ENCODE peak calls at places on chromosomes 4 and X, in eight cellular contexts. S, V, G, T, X, R, Q and P are unnamed samples.

GRCh38 chrX:43836435-43837184 is 45.6 kb downstream of the MAOB start:
- DNase-seq in Q (no peak), T (no peak), G (peak), V (no peak), X (no peak), R (no peak), S (no peak), P (no peak)

GRCh38 chrX:111254896-111255693 is 15.2 kb downstream of the CAPN6 start:
- DNase-seq in G (no peak), T (no peak), X (no peak), S (no peak), Q (no peak), V (no peak), R (no peak), P (no peak)

GRCh38 chrX:127313638-127314037 is 494.1 kb downstream of the PRR32 start:
- DNase-seq in S (no peak), G (no peak), X (no peak), R (no peak), T (no peak), V (no peak), Q (no peak), P (no peak)

GRCh38 chrX:10619311-10620015 is 922 bp downstream of the MID1 start:
- DNase-seq in X (no peak), G (no peak), T (no peak), S (peak), Q (no peak), R (no peak), V (no peak), P (no peak)

GRCh38 chr4:532588-533317 is 33.7 kb downstream of the PIGG start:
- DNase-seq in X (no peak), V (no peak), S (peak), Q (no peak), T (no peak), G (no peak), R (no peak), P (no peak)

GRCh38 chrX:136030357-136031225 is 45.4 kb downstream of the SLC9A6 start:
- DNase-seq in X (no peak), R (no peak), V (no peak), Q (peak), G (no peak), T (peak), S (no peak), P (no peak)

GRCh38 chr4:1201851-1202525 is 29.6 kb upstream of the SPON2 start:
- DNase-seq in Q (no peak), R (peak), S (no peak), T (peak), X (peak), G (no peak), V (peak), P (no peak)

GRCh38 chr4:137967480-137968190 is 274.5 kb downstream of the SLC7A11 start:
- DNase-seq in T (no peak), S (no peak), X (no peak), Q (no peak), G (no peak), R (no peak), V (no peak), P (no peak)

GRCh38 chrX:3518870-3519269 is 172.4 kb upstream of the MXRA5 start:
- DNase-seq in V (no peak), R (no peak), T (no peak), Q (no peak), G (no peak), X (no peak), S (peak), P (no peak)

GRCh38 chr4:109912706-109913621 is at the start of gene EGF:
- DNase-seq in T (no peak), V (no peak), S (peak), X (no peak), R (no peak), Q (no peak), G (peak), P (no peak)

GRCh38 chr4:82524570-82525152 is 37.1 kb downstream of the TMEM150C start:
- DNase-seq in R (no peak), V (no peak), T (no peak), S (peak), Q (no peak), X (no peak), G (no peak), P (no peak)

GRCh38 chr4:24915121-24915922 is 2.5 kb upstream of the CCDC149 start:
- DNase-seq in V (no peak), X (no peak), Q (no peak), R (no peak), G (no peak), S (peak), T (no peak), P (no peak)

GRCh38 chr4:102616661-102617060 is 115.5 kb downstream of the NFKB1 start:
- DNase-seq in Q (no peak), S (no peak), V (no peak), G (no peak), T (no peak), R (no peak), X (no peak), P (no peak)

GRCh38 chrX:10897768-10898167 is 213.4 kb upstream of the HCCS start:
- DNase-seq in T (no peak), R (no peak), S (peak), Q (no peak), V (no peak), G (no peak), X (no peak), P (no peak)

GRCh38 chr4:2812985-2813384 is 20.1 kb downstream of the SH3BP2 start:
- DNase-seq in V (no peak), G (no peak), R (no peak), T (no peak), S (no peak), X (no peak), Q (no peak), P (no peak)

GRCh38 chr4:74109116-74109791 is 10.3 kb upstream of the CXCL2 start:
- DNase-seq in R (no peak), T (no peak), Q (peak), X (no peak), G (no peak), V (no peak), S (peak), P (no peak)

GRCh38 chr4:6893449-6894085 is 16.1 kb upstream of the TBC1D14 start:
- DNase-seq in Q (no peak), V (no peak), R (no peak), G (no peak), T (no peak), S (no peak), X (no peak), P (no peak)

GRCh38 chr4:148239406-148239805 is 202.8 kb downstream of the NR3C2 start:
- DNase-seq in S (no peak), X (no peak), Q (no peak), R (no peak), G (peak), T (no peak), V (no peak), P (no peak)

GRCh38 chr4:134027931-134028330 is 173.7 kb downstream of the PABPC4L start:
- DNase-seq in V (no peak), G (peak), S (no peak), Q (peak), R (no peak), X (no peak), T (no peak), P (no peak)

GRCh38 chrX:105314468-105314867 is 94.0 kb upstream of the TEX13A start:
- DNase-seq in R (no peak), Q (peak), T (no peak), S (no peak), X (no peak), G (no peak), V (no peak), P (no peak)

GRCh38 chrX:135185795-135186443 is 14.7 kb upstream of the CT55 start:
- DNase-seq in X (peak), R (no peak), S (peak), T (no peak), Q (peak), G (peak), V (no peak), P (no peak)

GRCh38 chrX:131289527-131289926 is 421 bp upstream of the IGSF1 start:
- DNase-seq in Q (no peak), T (no peak), V (no peak), S (no peak), X (no peak), R (no peak), G (no peak), P (no peak)

GRCh38 chr4:76694056-76694455 is 203.9 kb downstream of the SOWAHB start:
- DNase-seq in G (no peak), V (no peak), Q (no peak), S (no peak), T (no peak), R (no peak), X (no peak), P (no peak)

GRCh38 chr4:95431678-95432077 is 117.1 kb downstream of the UNC5C start:
- DNase-seq in S (no peak), G (no peak), T (no peak), X (no peak), V (no peak), R (no peak), Q (no peak), P (no peak)

GRCh38 chr4:11724731-11725130 is 296.0 kb upstream of the HS3ST1 start:
- DNase-seq in G (no peak), X (no peak), V (no peak), R (no peak), Q (no peak), T (no peak), S (no peak), P (no peak)

GRCh38 chr4:37890501-37891220 is at the start of gene TBC1D1:
- DNase-seq in V (peak), Q (no peak), R (no peak), X (peak), S (peak), G (no peak), T (peak), P (no peak)